ENCODE peak calls at places on chromosomes 11 and 22, in six cellular contexts. D is ovary, A is gastrocnemius medialis, J is GM23248, O is cardiac muscle cell, B is heart right ventricle. R is an unnamed sample.
A peak's percentile ranks its signal among the peaks of the same experiment; 100 is the strongest.

GRCh38 chr22:19700790-19701419 is 13.4 kb upstream of the SEPTIN5 start:
- DNase-seq in B (no peak), A (no peak), D (no peak), O (no peak), J (no peak), R (no peak)

GRCh38 chr11:27716850-27717249 is 16.6 kb upstream of the BDNF start:
- DNase-seq in O (no peak), J (peak; percentile 71), D (no peak), A (no peak), B (no peak), R (no peak)

GRCh38 chr11:73510877-73511276 is 87.0 kb downstream of the FAM168A start:
- DNase-seq in B (no peak), O (no peak), J (no peak), D (no peak), A (no peak), R (no peak)

GRCh38 chr11:117950999-117951961 is 22.1 kb upstream of the TMPRSS13 start:
- DNase-seq in D (no peak), J (no peak), O (no peak), A (no peak), B (no peak), R (no peak)

GRCh38 chr22:19056951-19057401 is 65.2 kb downstream of the DGCR2 start:
- DNase-seq in J (no peak), A (no peak), D (no peak), B (no peak), O (no peak), R (no peak)

GRCh38 chr11:99918761-99919160 is 768.3 kb upstream of the ARHGAP42 start:
- DNase-seq in B (no peak), J (no peak), A (no peak), O (no peak), D (no peak), R (no peak)

GRCh38 chr11:117900720-117901440 is 24.4 kb upstream of the FXYD6 start:
- DNase-seq in B (no peak), O (no peak), D (peak; percentile 9), A (no peak), J (no peak), R (no peak)

GRCh38 chr22:38284042-38284402 is 11.2 kb upstream of the TMEM184B start:
- DNase-seq in D (no peak), B (peak; percentile 45), A (peak; percentile 55), O (no peak), J (peak; percentile 96), R (no peak)

GRCh38 chr11:72759468-72759867 is 7.3 kb upstream of the ARAP1 start:
- DNase-seq in D (no peak), A (no peak), B (no peak), J (no peak), O (no peak), R (no peak)

GRCh38 chr11:64660205-64660604 is 62.8 kb downstream of the NRXN2 start:
- DNase-seq in B (no peak), D (no peak), O (no peak), A (no peak), J (no peak), R (no peak)

GRCh38 chr22:31098633-31099110 is 8.7 kb downstream of the SELENOM start:
- DNase-seq in O (peak; percentile 70), D (peak; percentile 63), B (no peak), A (peak; percentile 37), J (peak; percentile 48), R (no peak)

GRCh38 chr22:20046730-20047129 is 25.8 kb downstream of the TANGO2 start:
- DNase-seq in B (no peak), J (no peak), D (no peak), A (no peak), O (no peak), R (no peak)

GRCh38 chr11:11816511-11817319 is 25.1 kb upstream of the USP47 start:
- DNase-seq in D (no peak), A (no peak), B (no peak), O (no peak), J (peak; percentile 40), R (no peak)

GRCh38 chr11:14320020-14320419 is 39.0 kb downstream of the RRAS2 start:
- DNase-seq in J (peak; percentile 41), B (no peak), O (no peak), A (no peak), D (no peak), R (no peak)

GRCh38 chr22:32619614-32620426 is 145.2 kb downstream of the FBXO7 start:
- DNase-seq in O (no peak), B (no peak), A (peak; percentile 77), D (peak; percentile 68), J (peak; percentile 86), R (peak; percentile 64)

GRCh38 chr22:36384766-36385400 is 2.9 kb downstream of the MYH9 start:
- DNase-seq in B (no peak), A (no peak), O (no peak), D (no peak), J (peak; percentile 38), R (no peak)

GRCh38 chr11:2158966-2159365 is 2.0 kb downstream of the INS start:
- DNase-seq in A (no peak), J (no peak), O (no peak), B (no peak), D (no peak), R (no peak)

GRCh38 chr22:23243859-23244689 is 63.8 kb downstream of the BCR start:
- DNase-seq in D (no peak), B (no peak), J (no peak), O (no peak), A (no peak), R (no peak)

GRCh38 chr11:125167292-125167953 is 2.9 kb downstream of the PKNOX2 start:
- DNase-seq in B (no peak), A (peak; percentile 42), J (no peak), O (peak; percentile 62), D (peak; percentile 76), R (peak; percentile 33)

GRCh38 chr11:125166903-125167291 is 2.3 kb downstream of the PKNOX2 start:
- DNase-seq in B (no peak), O (no peak), D (no peak), J (no peak), A (no peak), R (no peak)

GRCh38 chr11:125165664-125166346 is 1.3 kb downstream of the PKNOX2 start:
- DNase-seq in J (peak; percentile 66), B (no peak), D (peak; percentile 40), O (peak; percentile 47), A (no peak), R (no peak)

GRCh38 chr11:125165111-125165663 is 636 bp downstream of the PKNOX2 start:
- DNase-seq in D (peak; percentile 55), A (peak; percentile 46), J (peak; percentile 73), B (no peak), O (peak; percentile 66), R (peak; percentile 36)

GRCh38 chr11:125166347-125166841 is 1.8 kb downstream of the PKNOX2 start:
- DNase-seq in O (peak; percentile 44), B (no peak), D (peak; percentile 56), J (peak; percentile 53), A (peak; percentile 39), R (peak; percentile 24)
- H3K4me1 ChIP-seq in O (peaks cover 65% of the 10 kb centered on the region), B (peaks cover 13% of the 10 kb centered on the region), D (peaks cover 21% of the 10 kb centered on the region), J (no peaks in the 10 kb centered on the region), A (peaks cover 50% of the 10 kb centered on the region), R (peaks cover 73% of the 10 kb centered on the region)

GRCh38 chr11:44608654-44609027 is 43.2 kb downstream of the CD82 start:
- DNase-seq in J (no peak), A (no peak), D (no peak), B (no peak), O (no peak), R (no peak)
- H3K4me1 ChIP-seq in J (peaks cover 8% of the 10 kb centered on the region), A (peaks cover 8% of the 10 kb centered on the region), D (peaks cover 15% of the 10 kb centered on the region), B (peaks cover 30% of the 10 kb centered on the region), O (no peaks in the 10 kb centered on the region), R (peaks cover 58% of the 10 kb centered on the region)

DNA sequence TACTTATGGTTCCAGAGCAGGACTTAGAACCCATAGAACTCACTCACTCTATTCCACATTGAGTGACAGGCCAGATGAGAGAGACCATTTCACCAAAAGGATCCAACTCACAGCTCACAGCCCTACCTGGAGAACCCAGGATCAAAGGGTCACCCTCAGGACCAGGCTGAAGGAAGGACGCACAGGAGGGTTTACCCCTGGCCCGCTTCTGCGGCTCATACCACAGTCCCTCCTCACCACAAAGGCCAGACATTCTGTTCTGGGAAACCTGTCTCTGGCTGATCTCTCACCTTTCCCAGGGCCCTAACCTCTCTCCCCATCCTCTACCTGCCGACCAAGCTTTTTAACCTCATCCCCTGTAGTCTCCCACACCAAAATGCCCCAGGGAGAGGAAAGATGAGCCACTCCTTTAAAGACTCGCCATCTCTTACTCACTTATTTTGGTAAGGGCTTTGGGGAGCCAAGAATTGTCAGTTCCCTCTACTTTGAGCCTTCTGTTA is 4.7 kb downstream of the FOSL1 start:
- DNase-seq in J (peak; percentile 50), A (no peak), O (no peak), B (no peak), D (no peak), R (no peak)
- H3K4me1 ChIP-seq in J (peaks cover 55% of the 10 kb centered on the region), A (peaks cover 35% of the 10 kb centered on the region), O (peaks cover 12% of the 10 kb centered on the region), B (peaks cover 51% of the 10 kb centered on the region), D (peaks cover 16% of the 10 kb centered on the region), R (peaks cover 63% of the 10 kb centered on the region)

GRCh38 chr22:42942351-42942750 is 72.6 kb downstream of the PACSIN2 start:
- DNase-seq in A (no peak), O (no peak), J (peak; percentile 45), D (no peak), B (no peak), R (no peak)

GRCh38 chr22:42938976-42939375 is 76.0 kb downstream of the PACSIN2 start:
- DNase-seq in D (no peak), B (no peak), J (peak; percentile 30), O (no peak), A (no peak), R (no peak)

GRCh38 chr22:42939451-42939881 is 75.5 kb downstream of the PACSIN2 start:
- DNase-seq in A (no peak), D (no peak), B (no peak), J (peak; percentile 43), O (no peak), R (no peak)

GRCh38 chr22:42938449-42938848 is 76.5 kb downstream of the PACSIN2 start:
- DNase-seq in B (no peak), A (no peak), O (no peak), D (no peak), J (no peak), R (no peak)

DNA sequence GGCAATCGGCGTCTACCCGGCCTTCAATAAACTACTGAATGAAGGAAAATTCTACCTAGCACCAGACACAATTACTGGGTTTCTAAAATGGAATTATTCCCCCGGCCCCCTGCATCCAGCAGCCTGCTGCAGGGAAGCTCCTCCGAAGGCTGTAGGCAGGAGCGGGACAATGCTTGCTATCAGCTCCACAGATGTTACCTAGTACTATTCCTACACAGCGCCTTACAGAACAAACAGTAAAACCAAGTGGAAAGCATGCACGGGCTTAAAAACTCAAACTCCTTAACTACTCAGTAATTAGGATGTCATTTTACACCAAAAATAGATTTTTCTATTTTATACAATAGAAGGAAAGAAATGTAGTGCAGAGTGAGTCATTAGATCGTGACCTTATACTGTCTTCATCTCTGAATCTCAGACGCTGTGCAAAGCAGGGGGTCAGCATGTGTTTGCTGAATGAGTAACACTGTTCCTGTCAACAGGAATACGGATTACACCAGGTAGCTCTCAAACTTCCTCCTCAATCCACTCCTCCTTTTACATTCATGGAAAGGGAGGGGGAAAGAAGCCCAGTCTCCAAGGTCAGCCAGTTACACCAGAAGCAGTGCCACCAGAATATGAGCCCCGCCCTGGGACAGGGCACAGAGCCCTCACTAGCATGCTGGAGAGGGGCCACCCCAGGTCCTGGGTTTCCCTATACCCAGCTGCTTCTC is 74.9 kb downstream of the PACSIN2 start:
- DNase-seq in B (no peak), J (peak; percentile 89), D (no peak), A (peak; percentile 44), O (no peak), R (no peak)
- H3K4me1 ChIP-seq in B (peaks cover 92% of the 10 kb centered on the region), J (peaks cover 48% of the 10 kb centered on the region), D (peaks cover 18% of the 10 kb centered on the region), A (peaks cover 71% of the 10 kb centered on the region), O (peaks cover 7% of the 10 kb centered on the region), R (peaks cover 91% of the 10 kb centered on the region)